ENCODE peak calls at places on chromosomes 12 and 14, in nine cellular contexts. N is astrocyte, S is MM.1S, A is PC-3, P is mammary epithelial cell, D is PC-9, R is K562, I is endothelial cell of umbilical vein, V is hepatocyte. B is an unnamed sample.

GRCh38 chr14:38261620-38262019 is 5.7 kb upstream of the CLEC14A start:
- DNase-seq in A (no peak), V (no peak), P (no peak), D (no peak), N (no peak), R (no peak), S (no peak), I (no peak), B (no peak)

GRCh38 chr14:22614240-22614799 is 16.2 kb downstream of the ABHD4 start:
- DNase-seq in N (peak), P (peak), V (peak), D (peak), A (peak), S (peak), R (no peak), I (peak), B (peak)

GRCh38 chr14:96688629-96689028 is 108.6 kb upstream of the VRK1 start:
- DNase-seq in S (no peak), P (no peak), D (no peak), I (no peak), R (no peak), N (no peak), V (no peak), A (no peak), B (no peak)

GRCh38 chr14:99123208-99123870 is 148.7 kb downstream of the BCL11B start:
- DNase-seq in V (no peak), P (no peak), I (no peak), R (no peak), S (no peak), A (no peak), N (no peak), D (no peak), B (no peak)

GRCh38 chr14:25349269-25349668 is 299.3 kb upstream of the STXBP6 start:
- DNase-seq in N (no peak), P (no peak), I (no peak), S (no peak), D (no peak), A (no peak), R (no peak), V (no peak), B (no peak)

GRCh38 chr12:645563-646071 is 17.6 kb downstream of the NINJ2 start:
- DNase-seq in V (no peak), R (no peak), P (peak), I (peak), S (no peak), A (peak), D (no peak), N (peak), B (no peak)

GRCh38 chr14:72906879-72907278 is 13.0 kb upstream of the DPF3 start:
- DNase-seq in I (no peak), A (no peak), D (no peak), S (no peak), V (no peak), P (no peak), N (no peak), R (no peak), B (no peak)

GRCh38 chr12:46669720-46670119 is 156.1 kb downstream of the SLC38A4 start:
- DNase-seq in P (no peak), V (no peak), S (no peak), I (no peak), A (no peak), N (no peak), D (no peak), R (no peak), B (no peak)

GRCh38 chr14:24067133-24068082 is 4.0 kb upstream of the CPNE6 start:
- DNase-seq in R (no peak), I (no peak), P (no peak), N (no peak), S (no peak), V (peak), D (no peak), A (no peak), B (no peak)

GRCh38 chr12:90253674-90254181 is 545.1 kb upstream of the ATP2B1 start:
- DNase-seq in N (peak), R (no peak), D (peak), I (peak), P (peak), S (peak), V (peak), A (peak), B (no peak)

GRCh38 chr14:99736600-99737371 is 52.7 kb downstream of the CYP46A1 start:
- DNase-seq in P (no peak), N (no peak), V (peak), D (no peak), A (peak), S (no peak), R (no peak), I (no peak), B (no peak)

GRCh38 chr12:51970904-51971646 is 19.6 kb downstream of the ACVR1B start:
- DNase-seq in S (peak), A (peak), I (peak), R (peak), N (peak), D (no peak), P (peak), V (peak), B (peak)

GRCh38 chr12:51985136-51985835 is 21.5 kb upstream of the TAMALIN start:
- DNase-seq in P (no peak), S (no peak), A (no peak), I (no peak), V (no peak), D (no peak), R (no peak), N (no peak), B (no peak)

GRCh38 chr14:93510030-93510429 is 79.3 kb downstream of the UNC79 start:
- DNase-seq in P (no peak), S (no peak), R (no peak), D (no peak), A (no peak), N (no peak), V (no peak), I (no peak), B (no peak)

GRCh38 chr12:81088221-81088620 is 10.3 kb downstream of the ACSS3 start:
- DNase-seq in R (no peak), I (no peak), D (no peak), S (no peak), V (no peak), A (no peak), N (no peak), P (no peak), B (no peak)

GRCh38 chr14:79605863-79606262 is 605.4 kb downstream of the DIO2 start:
- DNase-seq in A (no peak), D (no peak), S (no peak), R (no peak), I (no peak), N (peak), V (no peak), P (no peak), B (peak)

GRCh38 chr12:98185606-98186005 is 329.8 kb upstream of the TMPO start:
- DNase-seq in A (no peak), N (peak), R (no peak), P (peak), V (no peak), D (no peak), S (no peak), I (no peak), B (no peak)

GRCh38 chr14:105864651-105865265 is 338.4 kb downstream of the TMEM121 start:
- DNase-seq in S (no peak), P (no peak), D (no peak), R (no peak), V (no peak), A (no peak), N (no peak), I (no peak), B (no peak)

GRCh38 chr14:20413785-20414117 is 450 bp upstream of the TEP1 start:
- DNase-seq in D (no peak), P (peak), I (peak), S (no peak), A (peak), R (no peak), V (peak), N (no peak), B (peak)

GRCh38 chr12:26711072-26711471 is 121.9 kb downstream of the ITPR2 start:
- DNase-seq in S (no peak), R (no peak), N (no peak), P (no peak), D (no peak), A (no peak), I (no peak), V (peak), B (no peak)

GRCh38 chr14:58118097-58118496 is 33.9 kb downstream of the ARMH4 start:
- DNase-seq in D (no peak), I (no peak), S (no peak), V (no peak), N (peak), R (no peak), A (peak), P (no peak), B (no peak)

GRCh38 chr12:105273601-105274000 is 37.6 kb upstream of the APPL2 start:
- DNase-seq in P (no peak), D (no peak), A (no peak), N (no peak), R (no peak), I (no peak), S (no peak), V (no peak), B (no peak)

GRCh38 chr12:53217049-53217929 is 10.2 kb upstream of the ITGB7 start:
- DNase-seq in N (no peak), R (no peak), A (peak), D (peak), S (no peak), P (peak), V (no peak), I (no peak), B (peak)

GRCh38 chr14:54564799-54565235 is 2.1 kb upstream of the SAMD4A start:
- DNase-seq in D (no peak), P (peak), I (peak), N (peak), A (peak), R (no peak), S (no peak), V (no peak), B (peak)
- H3K27ac ChIP-seq in D (peak), P (peak), I (peak), N (peak), A (peak), R (peak), S (peak), V (peak), B (no peak)

DNA sequence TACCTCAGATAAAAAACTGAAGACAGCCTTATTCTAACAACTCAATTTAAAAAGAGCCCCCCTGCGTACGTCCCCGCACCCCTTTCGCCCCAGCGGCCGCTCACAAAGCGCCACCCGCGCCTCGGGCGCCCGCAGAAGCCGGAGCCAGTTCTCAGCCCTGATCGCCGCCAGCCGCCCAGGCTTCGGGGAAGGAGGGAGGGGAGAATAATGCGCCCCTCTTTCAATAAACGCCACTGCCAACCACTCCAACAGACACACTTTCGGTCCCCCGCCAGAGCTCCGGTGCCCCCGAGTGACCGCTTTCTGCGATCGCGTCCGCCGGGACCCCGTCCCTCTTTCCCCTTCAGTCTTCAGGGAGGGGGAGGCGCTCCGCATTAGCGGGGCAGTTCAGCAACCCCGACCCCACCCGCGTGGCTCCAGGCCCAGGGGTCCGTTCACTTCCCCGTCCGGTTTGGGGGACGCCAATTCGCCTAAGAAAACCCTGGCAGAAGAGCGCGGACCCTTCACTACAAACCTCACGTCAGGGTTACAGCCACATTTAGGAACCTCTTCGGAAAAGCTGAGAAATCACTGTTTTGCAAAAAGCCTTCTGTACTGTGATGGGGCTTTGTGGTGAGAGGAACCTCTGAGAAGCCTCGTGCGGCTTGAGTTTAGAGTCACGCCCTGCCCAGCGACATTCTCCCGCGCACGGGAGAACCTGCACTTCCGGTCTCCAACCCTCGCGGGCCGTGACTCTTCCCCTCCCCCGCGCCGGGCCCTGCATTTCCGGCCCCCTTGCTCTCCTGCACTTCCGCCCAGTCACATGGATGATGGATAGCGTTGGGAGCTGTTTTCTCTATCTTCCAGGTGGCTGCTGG is 18.7 kb downstream of the FOXG1 start:
- DNase-seq in I (no peak), R (no peak), D (no peak), P (no peak), V (peak), N (no peak), A (no peak), S (no peak), B (peak)
- TF ChIP-seq EZH2 in I (peak), R (no peak), D (no peak), P (peak), V (peak), N (peak), A (no peak), S (no peak), B (peak)

GRCh38 chr12:131033486-131033885 is 79.8 kb downstream of the ADGRD1 start:
- DNase-seq in S (no peak), A (no peak), D (peak), I (no peak), V (no peak), P (no peak), N (no peak), R (no peak), B (no peak)

GRCh38 chr12:131038159-131038558 is 84.5 kb downstream of the ADGRD1 start:
- DNase-seq in V (no peak), S (no peak), D (no peak), P (no peak), R (no peak), I (no peak), N (no peak), A (no peak), B (no peak)

GRCh38 chr12:131034631-131035267 is 81.0 kb downstream of the ADGRD1 start:
- DNase-seq in R (no peak), N (no peak), I (no peak), S (no peak), D (no peak), V (no peak), A (no peak), P (no peak), B (no peak)

GRCh38 chr12:131033886-131034482 is 80.3 kb downstream of the ADGRD1 start:
- DNase-seq in R (no peak), I (no peak), A (no peak), P (no peak), S (no peak), V (no peak), D (no peak), N (no peak), B (no peak)

DNA sequence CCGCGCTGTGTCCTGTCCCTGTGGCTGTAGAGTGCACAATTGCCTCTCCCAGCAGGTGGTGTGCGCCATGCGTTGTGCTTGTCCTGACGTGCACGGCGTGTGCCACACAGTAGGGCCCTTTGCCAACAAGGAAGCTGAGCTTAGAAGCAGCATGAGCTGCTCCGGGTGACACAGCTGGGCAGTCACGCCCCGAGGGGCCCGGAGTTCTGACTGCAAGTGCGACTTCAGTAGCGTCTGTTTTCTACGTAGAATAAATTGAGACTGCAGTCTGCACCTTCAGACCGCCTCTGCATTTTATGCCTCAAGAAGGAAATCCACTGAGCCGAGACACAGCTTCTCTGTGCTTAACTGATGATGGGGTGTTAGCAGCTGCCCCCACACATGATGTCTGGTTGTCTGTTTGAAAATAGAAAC is 81.6 kb downstream of the ADGRD1 start:
- DNase-seq in A (no peak), P (no peak), S (no peak), V (no peak), R (no peak), N (no peak), D (no peak), I (no peak), B (no peak)
- H3K27ac ChIP-seq in A (no peak), P (no peak), S (no peak), V (no peak), R (no peak), N (no peak), D (no peak), I (no peak), B (no peak)

DNA sequence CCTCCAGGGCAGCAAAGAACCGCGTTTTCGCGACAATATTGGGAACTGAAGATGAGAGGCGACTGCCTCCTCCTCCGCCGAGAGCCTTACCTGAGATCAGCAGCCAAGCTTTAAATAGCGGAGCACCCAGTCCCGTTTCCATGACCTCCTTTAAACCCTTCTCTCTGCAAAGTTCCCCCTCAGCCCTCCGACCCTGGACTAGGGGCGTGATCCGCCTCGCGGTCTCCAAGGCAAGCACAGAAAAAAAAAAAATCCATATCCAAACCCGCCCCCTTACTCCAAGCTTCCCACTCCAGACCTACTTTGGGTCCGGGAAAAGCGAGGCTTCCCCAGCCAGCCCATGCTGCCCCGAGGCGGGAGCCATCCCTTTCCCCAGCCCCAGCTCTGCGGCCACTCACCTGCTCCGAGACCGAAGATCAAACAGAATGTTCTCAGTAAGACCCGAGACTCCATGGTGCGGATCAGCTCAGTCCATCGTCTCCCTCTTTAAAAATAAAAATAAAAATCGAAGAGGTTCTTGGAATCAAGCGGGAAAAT is 630 bp downstream of the NELL2 start:
- DNase-seq in S (no peak), V (peak), P (no peak), I (peak), A (no peak), D (no peak), N (no peak), R (no peak), B (peak)
- TF ChIP-seq EZH2 in S (no peak), V (peak), P (peak), I (peak), A (no peak), D (no peak), N (peak), R (no peak), B (no peak)

GRCh38 chr12:124520258-124520657 is 47.2 kb downstream of the NCOR2 start:
- DNase-seq in A (peak), I (peak), D (no peak), N (peak), V (no peak), S (no peak), R (no peak), P (peak), B (no peak)
- H3K27ac ChIP-seq in A (peak), I (peak), D (peak), N (peak), V (peak), S (no peak), R (no peak), P (peak), B (no peak)

GRCh38 chr12:21941522-21942376 is 523 bp upstream of the ABCC9 start:
- DNase-seq in V (peak), N (peak), D (no peak), S (no peak), A (no peak), R (no peak), I (peak), P (no peak), B (peak)
- TF ChIP-seq EZH2 in V (peak), N (no peak), D (no peak), S (no peak), A (no peak), R (no peak), I (peak), P (peak), B (peak)

DNA sequence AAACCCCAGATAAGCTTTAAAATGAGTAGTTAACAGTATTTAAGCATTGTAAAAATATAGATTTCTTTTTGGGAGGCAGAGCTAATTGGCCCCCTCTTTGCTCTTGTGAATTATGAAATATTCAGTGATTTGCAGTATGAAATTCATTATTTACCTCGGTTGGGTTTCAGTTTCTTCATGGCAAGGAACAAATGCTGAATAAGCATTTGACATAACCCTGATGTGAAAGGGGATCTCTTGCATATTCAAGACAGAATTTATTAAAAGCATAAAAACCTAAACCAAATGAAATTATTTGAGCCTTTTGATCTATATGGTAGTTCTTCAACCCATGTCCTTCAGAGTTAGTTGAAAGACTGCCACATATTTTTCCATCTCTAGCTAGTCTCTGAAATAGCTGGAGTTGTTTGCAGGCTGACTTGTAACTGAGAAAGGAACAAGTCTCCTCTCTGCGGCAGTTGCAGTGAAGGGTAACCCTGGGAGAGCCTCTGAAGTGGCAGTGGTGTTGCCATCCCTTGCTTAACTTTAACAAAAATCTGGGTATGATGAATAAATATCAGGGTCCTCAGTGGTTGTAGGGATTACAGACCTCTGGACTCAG is 692 bp downstream of the AKAP6 start:
- DNase-seq in N (no peak), P (no peak), V (no peak), S (peak), I (no peak), R (no peak), A (no peak), D (no peak), B (no peak)
- H3K27ac ChIP-seq in N (no peak), P (no peak), V (no peak), S (peak), I (no peak), R (no peak), A (no peak), D (no peak), B (peak)

GRCh38 chr14:76376878-76377523 is 1.1 kb downstream of the ESRRB start:
- DNase-seq in P (no peak), R (no peak), S (no peak), A (no peak), V (no peak), N (no peak), I (no peak), D (no peak), B (peak)
- TF ChIP-seq EZH2 in P (no peak), R (no peak), S (no peak), A (no peak), V (peak), N (peak), I (peak), D (no peak), B (peak)

GRCh38 chr14:102629011-102629444 is 36.6 kb downstream of the RCOR1 start:
- DNase-seq in S (no peak), A (no peak), D (no peak), P (no peak), I (peak), V (no peak), N (no peak), R (no peak), B (no peak)
- H3K27ac ChIP-seq in S (no peak), A (no peak), D (no peak), P (no peak), I (peak), V (peak), N (no peak), R (peak), B (peak)

B was measured in neural progenitor cell.